ENCODE peak calls at places on chromosomes 7 and 10, in seven cellular contexts. G, Y, X, I, A, W and F are unnamed samples.

GRCh38 chr10:95287281-95287680 is 3.5 kb downstream of the PDLIM1 start:
- DNase-seq in I (no peak), Y (no peak), W (no peak), A (no peak), X (no peak), G (peak), F (no peak)

GRCh38 chr7:18667466-18667865 is 171.9 kb downstream of the HDAC9 start:
- DNase-seq in I (peak), Y (no peak), G (peak), W (no peak), X (no peak), A (no peak), F (no peak)

GRCh38 chr7:117320523-117320922 is 2.3 kb downstream of the WNT2 start:
- DNase-seq in W (peak), I (no peak), Y (no peak), A (no peak), G (no peak), X (no peak), F (no peak)

GRCh38 chr10:106182542-106182941 is 982.0 kb downstream of the SORCS1 start:
- DNase-seq in I (no peak), X (no peak), W (no peak), G (no peak), Y (no peak), A (no peak), F (no peak)

GRCh38 chr7:24665564-24666294 is 91.5 kb downstream of the GSDME start:
- DNase-seq in I (peak), Y (peak), A (peak), W (no peak), X (peak), G (peak), F (peak)

GRCh38 chr7:1663857-1664651 is 6.0 kb upstream of the ELFN1 start:
- DNase-seq in X (no peak), G (no peak), W (peak), I (peak), Y (no peak), A (no peak), F (peak)

GRCh38 chr10:128463991-128464755 is 337.9 kb upstream of the MKI67 start:
- DNase-seq in A (peak), G (peak), X (no peak), I (no peak), Y (no peak), W (no peak), F (peak)

GRCh38 chr10:117762819-117763172 is 220.2 kb downstream of the EMX2 start:
- DNase-seq in W (no peak), X (no peak), Y (no peak), G (no peak), I (no peak), A (no peak), F (no peak)

GRCh38 chr10:125775491-125776106 is at the start of gene MMP21:
- DNase-seq in A (no peak), I (no peak), W (peak), G (no peak), Y (no peak), X (no peak), F (no peak)

GRCh38 chr10:131001438-131001837 is 310.1 kb downstream of the TCERG1L start:
- DNase-seq in I (no peak), A (no peak), W (no peak), Y (no peak), G (no peak), X (no peak), F (no peak)

GRCh38 chr10:50857579-50857978 is 27.8 kb downstream of the A1CF start:
- DNase-seq in Y (no peak), A (no peak), I (no peak), G (no peak), X (no peak), W (no peak), F (peak)

GRCh38 chr7:21023841-21024502 is 237.3 kb upstream of the SP8 start:
- DNase-seq in W (no peak), Y (no peak), X (no peak), G (no peak), I (no peak), A (no peak), F (peak)

GRCh38 chr7:31805209-31805818 is 118.3 kb downstream of the PPP1R17 start:
- DNase-seq in Y (no peak), A (no peak), X (no peak), G (no peak), W (no peak), I (no peak), F (no peak)

GRCh38 chr10:103040424-103040823 is 122.3 kb downstream of the CNNM2 start:
- DNase-seq in Y (no peak), I (no peak), X (no peak), G (peak), W (no peak), A (no peak), F (no peak)

GRCh38 chr7:832968-833424 is 720 bp downstream of the SUN1 start:
- DNase-seq in Y (no peak), G (no peak), I (no peak), W (no peak), X (no peak), A (no peak), F (no peak)

GRCh38 chr7:23018747-23019146 is 4.8 kb upstream of the HYCC1 start:
- DNase-seq in W (no peak), X (peak), A (no peak), Y (no peak), G (no peak), I (peak), F (peak)

GRCh38 chr10:75401569-75402485 is at the start of gene ZNF503:
- DNase-seq in X (peak), A (peak), I (peak), G (peak), Y (peak), W (peak), F (peak)

GRCh38 chr7:7272294-7272693 is 90.0 kb downstream of the C1GALT1 start:
- DNase-seq in Y (no peak), G (no peak), X (no peak), I (no peak), W (no peak), A (no peak), F (no peak)

GRCh38 chr7:30914611-30915601 is 3.3 kb downstream of the AQP1 start:
- DNase-seq in X (no peak), Y (no peak), W (no peak), G (peak), A (no peak), I (no peak), F (no peak)

GRCh38 chr10:58782876-58783859 is 270.5 kb downstream of the BICC1 start:
- DNase-seq in I (no peak), A (no peak), X (no peak), W (no peak), Y (no peak), G (no peak), F (no peak)

GRCh38 chr7:155449008-155449879 is 8.7 kb upstream of the EN2 start:
- DNase-seq in I (peak), X (no peak), Y (no peak), A (no peak), G (no peak), W (no peak), F (peak)

GRCh38 chr10:103620357-103620749 is 126.8 kb downstream of the NEURL1 start:
- DNase-seq in G (no peak), X (no peak), A (no peak), W (no peak), I (no peak), Y (no peak), F (no peak)

GRCh38 chr7:77685219-77685618 is 11.0 kb upstream of the RSBN1L start:
- DNase-seq in A (no peak), X (no peak), G (no peak), Y (no peak), I (peak), W (no peak), F (no peak)

GRCh38 chr7:155804897-155805825 is 7.1 kb downstream of the SHH start:
- DNase-seq in G (peak), Y (peak), W (peak), I (peak), A (peak), X (peak), F (peak)